ENCODE peak calls at places on chromosomes 7 and 10, in six cellular contexts. One of them, this sample, is unnamed.

GRCh38 chr10:35210961-35211360 is 84.3 kb downstream of the CREM start:
- DNase-seq in sigmoid colon: no peak
- DNase-seq in keratinocyte: no peak
- DNase-seq in spleen: no peak
- DNase-seq in CD8-positive, alpha-beta memory T cell: no peak
- DNase-seq in GM23248: no peak
- DNase-seq in this sample: no peak

GRCh38 chr10:79241990-79242619 is 105.2 kb upstream of the PPIF start:
- DNase-seq in GM23248: peak
- DNase-seq in keratinocyte: no peak
- DNase-seq in sigmoid colon: peak
- DNase-seq in spleen: peak
- DNase-seq in CD8-positive, alpha-beta memory T cell: no peak
- DNase-seq in this sample: peak

GRCh38 chr7:137661634-137662033 is 185.1 kb downstream of the DGKI start:
- DNase-seq in CD8-positive, alpha-beta memory T cell: no peak
- DNase-seq in sigmoid colon: no peak
- DNase-seq in spleen: no peak
- DNase-seq in GM23248: no peak
- DNase-seq in keratinocyte: no peak
- DNase-seq in this sample: no peak

GRCh38 chr10:110460111-110460809 is 37.4 kb upstream of the DUSP5 start:
- DNase-seq in spleen: peak
- DNase-seq in GM23248: peak
- DNase-seq in sigmoid colon: no peak
- DNase-seq in keratinocyte: no peak
- DNase-seq in CD8-positive, alpha-beta memory T cell: no peak
- DNase-seq in this sample: peak

GRCh38 chr7:34869016-34869415 is 168.3 kb downstream of the DPY19L1 start:
- DNase-seq in sigmoid colon: no peak
- DNase-seq in spleen: no peak
- DNase-seq in keratinocyte: no peak
- DNase-seq in GM23248: no peak
- DNase-seq in CD8-positive, alpha-beta memory T cell: no peak
- DNase-seq in this sample: no peak

GRCh38 chr7:44477063-44477830 is 13.2 kb downstream of the NUDCD3 start:
- DNase-seq in CD8-positive, alpha-beta memory T cell: peak
- DNase-seq in GM23248: peak
- DNase-seq in sigmoid colon: no peak
- DNase-seq in spleen: no peak
- DNase-seq in keratinocyte: peak
- DNase-seq in this sample: peak

GRCh38 chr7:26293569-26294308 is 2.1 kb downstream of the SNX10 start:
- DNase-seq in keratinocyte: no peak
- DNase-seq in sigmoid colon: no peak
- DNase-seq in CD8-positive, alpha-beta memory T cell: peak
- DNase-seq in spleen: no peak
- DNase-seq in GM23248: no peak
- DNase-seq in this sample: no peak

GRCh38 chr7:20298486-20298901 is 32.2 kb upstream of the ITGB8 start:
- DNase-seq in GM23248: peak
- DNase-seq in CD8-positive, alpha-beta memory T cell: no peak
- DNase-seq in sigmoid colon: no peak
- DNase-seq in spleen: no peak
- DNase-seq in keratinocyte: no peak
- DNase-seq in this sample: no peak

GRCh38 chr7:115910541-115911164 is 119.9 kb downstream of the TFEC start:
- DNase-seq in keratinocyte: no peak
- DNase-seq in spleen: no peak
- DNase-seq in CD8-positive, alpha-beta memory T cell: no peak
- DNase-seq in sigmoid colon: no peak
- DNase-seq in GM23248: peak
- DNase-seq in this sample: no peak

GRCh38 chr7:149063481-149063880 is 27.0 kb downstream of the ZNF786 start:
- DNase-seq in spleen: no peak
- DNase-seq in GM23248: no peak
- DNase-seq in CD8-positive, alpha-beta memory T cell: no peak
- DNase-seq in sigmoid colon: no peak
- DNase-seq in keratinocyte: no peak
- DNase-seq in this sample: no peak

GRCh38 chr10:13536674-13537366 is 8.0 kb upstream of the BEND7 start:
- DNase-seq in CD8-positive, alpha-beta memory T cell: no peak
- DNase-seq in spleen: peak
- DNase-seq in GM23248: peak
- DNase-seq in sigmoid colon: no peak
- DNase-seq in keratinocyte: no peak
- DNase-seq in this sample: no peak

GRCh38 chr7:74084722-74085578 is 1.3 kb downstream of the LIMK1 start:
- DNase-seq in sigmoid colon: no peak
- DNase-seq in keratinocyte: no peak
- DNase-seq in CD8-positive, alpha-beta memory T cell: no peak
- DNase-seq in spleen: no peak
- DNase-seq in GM23248: no peak
- DNase-seq in this sample: no peak

GRCh38 chr7:23467731-23468720 is 2.3 kb downstream of the IGF2BP3 start:
- DNase-seq in keratinocyte: no peak
- DNase-seq in GM23248: peak
- DNase-seq in CD8-positive, alpha-beta memory T cell: peak
- DNase-seq in spleen: peak
- DNase-seq in sigmoid colon: no peak
- DNase-seq in this sample: no peak

GRCh38 chr7:40879941-40880558 is 745.2 kb downstream of the SUGCT start:
- DNase-seq in CD8-positive, alpha-beta memory T cell: no peak
- DNase-seq in sigmoid colon: no peak
- DNase-seq in keratinocyte: no peak
- DNase-seq in GM23248: no peak
- DNase-seq in spleen: no peak
- DNase-seq in this sample: no peak

GRCh38 chr10:34219860-34220518 is 595.1 kb downstream of the PARD3 start:
- DNase-seq in GM23248: no peak
- DNase-seq in keratinocyte: no peak
- DNase-seq in spleen: no peak
- DNase-seq in sigmoid colon: no peak
- DNase-seq in CD8-positive, alpha-beta memory T cell: no peak
- DNase-seq in this sample: no peak

GRCh38 chr10:111118758-111119157 is 41.9 kb downstream of the ADRA2A start:
- DNase-seq in GM23248: no peak
- DNase-seq in CD8-positive, alpha-beta memory T cell: no peak
- DNase-seq in spleen: no peak
- DNase-seq in keratinocyte: no peak
- DNase-seq in sigmoid colon: no peak
- DNase-seq in this sample: no peak

GRCh38 chr7:93574646-93575554 is at the start of gene CALCR:
- DNase-seq in keratinocyte: no peak
- DNase-seq in GM23248: peak
- DNase-seq in sigmoid colon: no peak
- DNase-seq in CD8-positive, alpha-beta memory T cell: no peak
- DNase-seq in spleen: no peak
- DNase-seq in this sample: no peak

GRCh38 chr7:72069263-72069662 is 342.9 kb downstream of the CALN1 start:
- DNase-seq in sigmoid colon: no peak
- DNase-seq in keratinocyte: no peak
- DNase-seq in GM23248: no peak
- DNase-seq in spleen: no peak
- DNase-seq in CD8-positive, alpha-beta memory T cell: no peak
- DNase-seq in this sample: no peak

GRCh38 chr7:135862586-135863361 is 114.2 kb upstream of the FAM180A start:
- DNase-seq in keratinocyte: no peak
- DNase-seq in CD8-positive, alpha-beta memory T cell: no peak
- DNase-seq in spleen: no peak
- DNase-seq in sigmoid colon: no peak
- DNase-seq in GM23248: no peak
- DNase-seq in this sample: no peak

GRCh38 chr7:55484834-55485233 is 87.5 kb downstream of the VOPP1 start:
- DNase-seq in sigmoid colon: no peak
- DNase-seq in CD8-positive, alpha-beta memory T cell: no peak
- DNase-seq in spleen: no peak
- DNase-seq in GM23248: no peak
- DNase-seq in keratinocyte: no peak
- DNase-seq in this sample: no peak

GRCh38 chr7:50812847-50813475 is 30.3 kb upstream of the GRB10 start:
- DNase-seq in keratinocyte: no peak
- DNase-seq in spleen: no peak
- DNase-seq in CD8-positive, alpha-beta memory T cell: no peak
- DNase-seq in sigmoid colon: peak
- DNase-seq in GM23248: peak
- DNase-seq in this sample: peak

GRCh38 chr7:22587322-22587721 is 87.3 kb upstream of the STEAP1B start:
- DNase-seq in sigmoid colon: no peak
- DNase-seq in spleen: no peak
- DNase-seq in GM23248: peak
- DNase-seq in CD8-positive, alpha-beta memory T cell: no peak
- DNase-seq in keratinocyte: no peak
- DNase-seq in this sample: no peak

GRCh38 chr7:6209340-6209739 is 63.1 kb downstream of the CYTH3 start:
- DNase-seq in sigmoid colon: no peak
- DNase-seq in CD8-positive, alpha-beta memory T cell: no peak
- DNase-seq in keratinocyte: no peak
- DNase-seq in spleen: no peak
- DNase-seq in GM23248: no peak
- DNase-seq in this sample: no peak

GRCh38 chr10:6034371-6034770 is 27.8 kb downstream of the IL2RA start:
- DNase-seq in sigmoid colon: no peak
- DNase-seq in keratinocyte: no peak
- DNase-seq in spleen: no peak
- DNase-seq in GM23248: peak
- DNase-seq in CD8-positive, alpha-beta memory T cell: no peak
- DNase-seq in this sample: no peak

GRCh38 chr7:24307294-24307693 is 23.3 kb downstream of the NPY start:
- DNase-seq in keratinocyte: no peak
- DNase-seq in GM23248: no peak
- DNase-seq in spleen: no peak
- DNase-seq in CD8-positive, alpha-beta memory T cell: no peak
- DNase-seq in sigmoid colon: no peak
- DNase-seq in this sample: no peak

GRCh38 chr10:75395171-75395954 is 6.2 kb downstream of the ZNF503 start:
- DNase-seq in sigmoid colon: no peak
- DNase-seq in spleen: peak
- DNase-seq in GM23248: peak
- DNase-seq in keratinocyte: no peak
- DNase-seq in CD8-positive, alpha-beta memory T cell: no peak
- DNase-seq in this sample: peak

DNA sequence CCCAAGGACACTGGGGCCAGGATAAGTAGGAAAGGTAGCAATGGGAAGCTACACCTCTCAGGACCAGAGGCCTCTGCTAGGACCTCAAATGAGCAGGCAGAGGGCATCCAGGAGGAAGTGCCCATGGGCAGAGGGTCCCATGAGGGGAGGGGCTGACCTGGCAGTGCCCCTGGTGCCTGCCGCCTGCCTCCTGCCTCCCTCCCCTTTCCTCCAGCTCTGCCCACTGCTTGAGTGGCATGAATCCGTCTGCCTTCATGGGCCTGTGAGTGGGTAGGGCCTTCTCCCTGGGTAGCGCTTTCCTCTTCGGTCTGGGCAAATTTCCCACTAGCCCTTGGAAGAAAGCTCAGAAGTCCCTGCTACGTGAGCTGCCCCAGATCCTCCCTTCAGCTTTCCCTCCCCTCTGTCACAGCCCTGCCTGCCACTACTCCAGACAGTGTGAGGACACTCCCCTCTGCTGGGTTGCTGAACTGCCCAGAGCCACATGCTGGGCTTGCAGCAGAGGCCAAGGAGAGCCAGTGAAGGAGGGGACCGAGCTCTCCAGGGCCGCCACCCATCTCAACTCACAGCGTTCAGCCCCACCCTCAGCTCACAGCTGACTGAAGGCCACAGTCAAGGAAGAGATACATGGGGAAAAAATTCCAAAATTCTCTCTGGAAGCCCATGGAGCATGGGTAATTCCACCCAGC is 141.4 kb downstream of the ARHGAP22 start:
- DNase-seq in GM23248: peak
- DNase-seq in CD8-positive, alpha-beta memory T cell: no peak
- DNase-seq in spleen: peak
- DNase-seq in sigmoid colon: no peak
- DNase-seq in keratinocyte: no peak
- DNase-seq in this sample: peak
- H3K27ac ChIP-seq in GM23248: no peak
- H3K27ac ChIP-seq in CD8-positive, alpha-beta memory T cell: no peak
- H3K27ac ChIP-seq in spleen: no peak
- H3K27ac ChIP-seq in sigmoid colon: no peak
- H3K27ac ChIP-seq in keratinocyte: no peak
- H3K27ac ChIP-seq in this sample: no peak

DNA sequence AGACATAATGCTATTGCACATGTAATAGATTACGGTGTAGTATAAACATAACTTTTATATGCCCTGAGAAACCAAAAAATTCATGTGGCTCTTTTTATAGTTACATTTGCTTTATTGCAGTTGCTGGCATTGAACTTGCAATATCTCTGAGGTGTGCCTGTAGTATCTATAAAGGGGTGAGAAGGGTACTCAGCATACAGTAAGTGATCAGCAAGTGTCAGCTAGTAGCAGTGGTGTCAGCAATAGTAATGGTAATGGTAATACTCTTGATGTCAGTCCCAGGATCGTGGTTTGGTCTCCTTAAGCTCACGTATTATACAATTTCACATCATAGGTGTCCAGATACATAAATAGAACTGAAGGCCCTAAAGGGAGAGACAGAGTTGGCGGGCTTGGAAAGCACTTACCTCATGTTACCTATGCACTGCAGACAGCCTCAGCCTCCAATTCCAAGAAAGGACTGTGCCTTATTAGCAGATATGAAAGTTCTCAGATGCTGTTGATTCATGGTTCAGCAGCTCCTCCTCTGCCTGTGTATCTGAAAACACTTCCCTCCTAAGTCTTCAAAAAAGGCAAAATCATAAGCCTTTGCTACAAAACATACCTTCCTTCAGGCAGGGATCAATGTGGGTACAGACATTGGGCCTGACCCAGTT is 6.6 kb upstream of the GIMAP7 start:
- DNase-seq in CD8-positive, alpha-beta memory T cell: no peak
- DNase-seq in GM23248: no peak
- DNase-seq in sigmoid colon: no peak
- DNase-seq in spleen: no peak
- DNase-seq in keratinocyte: no peak
- DNase-seq in this sample: no peak
- H3K4me3 ChIP-seq in CD8-positive, alpha-beta memory T cell: peak
- H3K4me3 ChIP-seq in GM23248: no peak
- H3K4me3 ChIP-seq in sigmoid colon: no peak
- H3K4me3 ChIP-seq in spleen: no peak
- H3K4me3 ChIP-seq in keratinocyte: no peak
- H3K4me3 ChIP-seq in this sample: no peak

DNA sequence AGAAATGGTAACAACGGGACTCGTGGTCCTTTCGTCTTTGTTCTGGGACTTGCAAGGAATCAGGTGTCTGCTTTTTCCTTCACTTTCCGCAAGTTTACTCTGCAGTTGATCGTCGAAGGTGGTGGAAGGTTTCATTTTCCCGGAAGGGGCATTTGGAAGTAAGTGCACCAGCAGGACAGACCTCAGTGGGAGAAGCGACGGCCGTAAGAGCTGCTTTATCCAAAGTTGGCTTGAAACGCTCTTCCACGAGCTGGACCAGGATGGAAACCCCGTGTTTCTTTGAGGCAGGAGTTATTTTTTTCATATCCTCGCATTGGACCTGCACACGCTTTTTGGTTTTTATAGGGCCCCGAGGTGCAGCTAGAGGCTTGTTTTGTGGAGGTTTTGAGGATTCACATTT is 1.2 kb downstream of the BRI3 start:
- DNase-seq in sigmoid colon: no peak
- DNase-seq in GM23248: peak
- DNase-seq in spleen: no peak
- DNase-seq in keratinocyte: no peak
- DNase-seq in CD8-positive, alpha-beta memory T cell: no peak
- DNase-seq in this sample: no peak
- H3K27ac ChIP-seq in sigmoid colon: peak
- H3K27ac ChIP-seq in GM23248: peak
- H3K27ac ChIP-seq in spleen: peak
- H3K27ac ChIP-seq in keratinocyte: peak
- H3K27ac ChIP-seq in CD8-positive, alpha-beta memory T cell: peak
- H3K27ac ChIP-seq in this sample: peak

GRCh38 chr7:139813689-139814088 is 15.4 kb upstream of the TBXAS1 start:
- DNase-seq in CD8-positive, alpha-beta memory T cell: peak
- DNase-seq in sigmoid colon: no peak
- DNase-seq in keratinocyte: no peak
- DNase-seq in spleen: no peak
- DNase-seq in GM23248: no peak
- DNase-seq in this sample: no peak
- H3K4me3 ChIP-seq in CD8-positive, alpha-beta memory T cell: no peak
- H3K4me3 ChIP-seq in sigmoid colon: no peak
- H3K4me3 ChIP-seq in keratinocyte: no peak
- H3K4me3 ChIP-seq in spleen: no peak
- H3K4me3 ChIP-seq in GM23248: no peak
- H3K4me3 ChIP-seq in this sample: no peak

This sample was measured in breast epithelium.